ENCODE peak calls at places on chromosome 19, in five cellular contexts. One of them, this sample, is unnamed.

GRCh38 chr19:53989600-53990533 is 1.6 kb upstream of the CACNG6 start:
- DNase-seq in GM12891: no peak
- DNase-seq in H1: no peak
- DNase-seq in K562: no peak
- DNase-seq in GM12878: no peak
- DNase-seq in this sample: no peak

GRCh38 chr19:35140898-35141626 is 2.0 kb upstream of the FXYD7 start:
- DNase-seq in GM12891: peak
- DNase-seq in H1: peak
- DNase-seq in K562: peak
- DNase-seq in GM12878: no peak
- DNase-seq in this sample: peak

GRCh38 chr19:28289294-28290063 is 923.5 kb downstream of the UQCRFS1 start:
- DNase-seq in GM12891: no peak
- DNase-seq in H1: no peak
- DNase-seq in K562: no peak
- DNase-seq in GM12878: no peak
- DNase-seq in this sample: no peak

GRCh38 chr19:38412491-38412890 is 9.6 kb downstream of the FAM98C start:
- DNase-seq in GM12891: no peak
- DNase-seq in H1: no peak
- DNase-seq in K562: no peak
- DNase-seq in GM12878: no peak
- DNase-seq in this sample: no peak

GRCh38 chr19:16976471-16976870 is 50.1 kb downstream of the CPAMD8 start:
- DNase-seq in GM12891: no peak
- DNase-seq in H1: no peak
- DNase-seq in K562: no peak
- DNase-seq in GM12878: no peak
- DNase-seq in this sample: no peak

GRCh38 chr19:38654478-38655079 is 7.1 kb downstream of the ACTN4 start:
- DNase-seq in GM12891: no peak
- DNase-seq in H1: no peak
- DNase-seq in K562: no peak
- DNase-seq in GM12878: no peak
- DNase-seq in this sample: no peak

GRCh38 chr19:47444388-47444821 is 25.1 kb upstream of the MEIS3 start:
- DNase-seq in GM12891: no peak
- DNase-seq in H1: peak
- DNase-seq in K562: peak
- DNase-seq in GM12878: no peak
- DNase-seq in this sample: no peak

GRCh38 chr19:46181386-46181774 is 33.3 kb downstream of the IGFL2 start:
- DNase-seq in GM12891: no peak
- DNase-seq in H1: no peak
- DNase-seq in K562: no peak
- DNase-seq in GM12878: no peak
- DNase-seq in this sample: no peak

GRCh38 chr19:623175-623916 is 10.0 kb downstream of the POLRMT start:
- DNase-seq in GM12891: no peak
- DNase-seq in H1: no peak
- DNase-seq in K562: no peak
- DNase-seq in GM12878: no peak
- DNase-seq in this sample: no peak

GRCh38 chr19:39196860-39197562 is at the start of gene NCCRP1:
- DNase-seq in GM12891: peak
- DNase-seq in H1: peak
- DNase-seq in K562: peak
- DNase-seq in GM12878: no peak
- DNase-seq in this sample: no peak

GRCh38 chr19:35151273-35152065 is 3.1 kb upstream of the FXYD5 start:
- DNase-seq in GM12891: no peak
- DNase-seq in H1: no peak
- DNase-seq in K562: no peak
- DNase-seq in GM12878: no peak
- DNase-seq in this sample: no peak

GRCh38 chr19:48966541-48967345 is 1.6 kb downstream of the FTL start:
- DNase-seq in GM12891: no peak
- DNase-seq in H1: no peak
- DNase-seq in K562: no peak
- DNase-seq in GM12878: no peak
- DNase-seq in this sample: no peak
- TF ChIP-seq TAF1 in GM12891: no peak
- TF ChIP-seq TAF1 in H1: no peak
- TF ChIP-seq TAF1 in K562: peak
- TF ChIP-seq TAF1 in GM12878: no peak
- TF ChIP-seq TAF1 in this sample: no peak

GRCh38 chr19:11987405-11988231 is 22.8 kb downstream of the ZNF763 start:
- DNase-seq in GM12891: peak
- DNase-seq in H1: peak
- DNase-seq in K562: peak
- DNase-seq in GM12878: peak
- DNase-seq in this sample: peak
- TF ChIP-seq POLR2A in GM12891: peak
- TF ChIP-seq POLR2A in H1: peak
- TF ChIP-seq POLR2A in K562: peak
- TF ChIP-seq POLR2A in GM12878: peak
- TF ChIP-seq POLR2A in this sample: peak

GRCh38 chr19:7926021-7926726 is at the start of gene CTXN1:
- DNase-seq in GM12891: peak
- DNase-seq in H1: peak
- DNase-seq in K562: peak
- DNase-seq in GM12878: no peak
- DNase-seq in this sample: peak

GRCh38 chr19:7926727-7927604 is 1.0 kb upstream of the CTXN1 start:
- DNase-seq in GM12891: no peak
- DNase-seq in H1: no peak
- DNase-seq in K562: no peak
- DNase-seq in GM12878: no peak
- DNase-seq in this sample: no peak

GRCh38 chr19:7928741-7929701 is 3.1 kb upstream of the CTXN1 start:
- DNase-seq in GM12891: peak
- DNase-seq in H1: peak
- DNase-seq in K562: peak
- DNase-seq in GM12878: no peak
- DNase-seq in this sample: no peak

GRCh38 chr19:7928334-7928706 is 2.4 kb upstream of the CTXN1 start:
- DNase-seq in GM12891: no peak
- DNase-seq in H1: no peak
- DNase-seq in K562: no peak
- DNase-seq in GM12878: no peak
- DNase-seq in this sample: no peak

DNA sequence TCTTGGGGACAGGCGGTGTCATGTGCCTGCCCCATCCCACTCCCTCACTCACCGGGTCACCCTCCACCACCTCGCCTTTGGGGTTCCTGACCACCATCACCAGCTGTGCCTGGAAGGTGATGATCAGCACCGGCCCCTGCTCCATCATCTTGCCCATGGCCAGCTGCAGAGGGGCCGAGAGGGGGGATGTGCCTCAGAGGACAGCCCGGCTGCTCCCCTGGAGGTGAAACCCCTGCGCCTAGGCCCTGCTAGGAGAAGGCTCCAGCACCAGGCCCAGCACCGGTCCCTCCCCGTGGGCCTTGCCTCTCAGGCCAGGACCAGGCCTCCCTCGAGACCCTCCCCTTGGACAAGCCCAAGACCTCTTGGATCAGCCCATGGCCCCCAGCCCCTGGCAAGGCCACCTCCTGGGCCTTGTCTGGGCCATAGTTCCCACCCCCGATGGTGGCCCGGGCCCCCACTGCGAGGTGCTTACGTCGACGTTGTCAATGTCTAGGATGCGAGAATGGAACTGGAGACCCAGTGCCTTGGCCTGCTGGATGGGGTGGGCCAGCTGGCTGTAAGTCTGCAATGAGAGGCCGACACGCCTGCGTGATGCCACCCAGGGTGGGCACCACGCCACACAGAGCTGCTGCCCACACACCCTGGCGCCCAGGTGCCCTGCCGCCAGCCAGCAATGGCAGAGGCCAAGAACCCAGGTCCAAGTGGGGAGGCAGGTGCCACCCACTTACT is 1.8 kb upstream of the CTXN1 start:
- DNase-seq in GM12891: no peak
- DNase-seq in H1: no peak
- DNase-seq in K562: no peak
- DNase-seq in GM12878: no peak
- DNase-seq in this sample: no peak
- TF ChIP-seq POLR2AphosphoS5 in GM12891: no peak
- TF ChIP-seq POLR2AphosphoS5 in H1: no peak
- TF ChIP-seq POLR2AphosphoS5 in K562: no peak
- TF ChIP-seq POLR2AphosphoS5 in GM12878: no peak
- TF ChIP-seq POLR2AphosphoS5 in this sample: peak

GRCh38 chr19:10517760-10518443 is 655 bp upstream of the S1PR5 start:
- DNase-seq in GM12891: no peak
- DNase-seq in H1: peak
- DNase-seq in K562: peak
- DNase-seq in GM12878: no peak
- DNase-seq in this sample: no peak
- TF ChIP-seq TAF1 in GM12891: no peak
- TF ChIP-seq TAF1 in H1: no peak
- TF ChIP-seq TAF1 in K562: no peak
- TF ChIP-seq TAF1 in GM12878: no peak
- TF ChIP-seq TAF1 in this sample: no peak